ENCODE peak calls at places on chromosomes 3 and 15, in seven cellular contexts. A is tibial nerve, X is lower leg skin, K is colonic mucosa, T is fibroblast of pulmonary artery, B is AG09309, I is esophagus muscularis mucosa. Q is an unnamed sample.

GRCh38 chr15:60396100-60396499 is 1.7 kb downstream of the ANXA2 start:
- DNase-seq in I (no peak), K (no peak), A (no peak), T (no peak), X (no peak), B (no peak), Q (no peak)

GRCh38 chr3:135930243-135930642 is 35.3 kb upstream of the PPP2R3A start:
- DNase-seq in B (no peak), K (no peak), X (no peak), A (no peak), I (no peak), T (no peak), Q (no peak)

GRCh38 chr15:26050979-26051378 is 187.9 kb upstream of the ATP10A start:
- DNase-seq in I (no peak), A (no peak), X (no peak), B (no peak), K (no peak), T (no peak), Q (no peak)

GRCh38 chr3:17213102-17213501 is 328.3 kb downstream of the PLCL2 start:
- DNase-seq in T (peak; percentile 51), I (no peak), K (no peak), A (no peak), X (no peak), B (no peak), Q (no peak)

GRCh38 chr3:28347374-28348285 is 891 bp upstream of the ZCWPW2 start:
- DNase-seq in B (peak; percentile 79), X (peak; percentile 14), I (no peak), K (no peak), T (peak; percentile 89), A (peak; percentile 33), Q (no peak)

GRCh38 chr3:184806567-184807271 is 5.2 kb upstream of the VPS8 start:
- DNase-seq in A (no peak), X (no peak), I (no peak), K (no peak), B (no peak), T (no peak), Q (no peak)

GRCh38 chr3:87792532-87793321 is 266.1 kb downstream of the CGGBP1 start:
- DNase-seq in B (no peak), T (no peak), X (no peak), K (no peak), A (no peak), I (no peak), Q (no peak)

GRCh38 chr3:173894-174293 is 22.7 kb upstream of the CHL1 start:
- DNase-seq in B (no peak), K (no peak), T (no peak), A (no peak), I (no peak), X (no peak), Q (no peak)

GRCh38 chr3:41346698-41347097 is 147.4 kb downstream of the CTNNB1 start:
- DNase-seq in I (no peak), B (no peak), T (no peak), A (no peak), K (no peak), X (no peak), Q (no peak)

GRCh38 chr3:179149239-179149887 is 1.2 kb downstream of the PIK3CA start:
- DNase-seq in T (peak; percentile 26), B (no peak), X (peak; percentile 29), K (peak; percentile 32), A (peak; percentile 29), I (no peak), Q (no peak)

GRCh38 chr3:48464713-48465221 is 18.2 kb downstream of the ATRIP start:
- DNase-seq in A (no peak), T (no peak), B (no peak), X (no peak), I (no peak), K (no peak), Q (no peak)

GRCh38 chr15:46408312-46408711 is 773.5 kb downstream of the SQOR start:
- DNase-seq in A (no peak), T (no peak), I (no peak), X (no peak), K (no peak), B (no peak), Q (no peak)

GRCh38 chr3:10570196-10570946 is 65.0 kb upstream of the ATP2B2 start:
- DNase-seq in I (no peak), B (no peak), T (peak; percentile 7), X (no peak), A (no peak), K (no peak), Q (peak; percentile 31)

GRCh38 chr15:77516076-77516475 is 95.4 kb downstream of the HMG20A start:
- DNase-seq in I (no peak), K (no peak), A (no peak), X (no peak), T (no peak), B (no peak), Q (no peak)

GRCh38 chr3:90092994-90093393 is 985.6 kb downstream of the EPHA3 start:
- DNase-seq in T (peak; percentile 40), I (no peak), B (no peak), X (no peak), A (no peak), K (no peak), Q (no peak)

GRCh38 chr3:174153875-174154274 is 705.3 kb upstream of the NAALADL2 start:
- DNase-seq in X (no peak), T (no peak), B (peak; percentile 28), A (no peak), K (no peak), I (no peak), Q (no peak)

GRCh38 chr3:65732060-65732933 is 306.4 kb downstream of the MAGI1 start:
- DNase-seq in X (no peak), I (no peak), K (peak; percentile 30), A (peak; percentile 46), T (peak; percentile 73), B (peak; percentile 24), Q (no peak)

GRCh38 chr15:85380860-85381535 is 595 bp downstream of the AKAP13 start:
- DNase-seq in I (peak; percentile 79), K (peak; percentile 54), T (no peak), B (no peak), A (peak; percentile 22), X (peak; percentile 40), Q (no peak)

GRCh38 chr15:89137926-89138325 is 49.7 kb downstream of the ABHD2 start:
- DNase-seq in A (no peak), T (no peak), B (no peak), I (no peak), K (no peak), X (no peak), Q (no peak)

GRCh38 chr15:89138999-89139612 is 50.9 kb downstream of the ABHD2 start:
- DNase-seq in T (no peak), A (no peak), I (no peak), B (no peak), K (no peak), X (no peak), Q (no peak)

GRCh38 chr15:89140595-89140994 is 52.3 kb downstream of the ABHD2 start:
- DNase-seq in I (no peak), X (no peak), K (no peak), T (no peak), A (no peak), B (no peak), Q (no peak)

GRCh38 chr15:89141885-89142284 is 53.6 kb downstream of the ABHD2 start:
- DNase-seq in I (no peak), K (no peak), B (no peak), X (no peak), A (no peak), T (no peak), Q (no peak)

GRCh38 chr15:89139613-89140499 is 51.6 kb downstream of the ABHD2 start:
- DNase-seq in B (no peak), I (no peak), K (no peak), T (peak; percentile 35), A (peak; percentile 41), X (no peak), Q (no peak)
- TF ChIP-seq CTCF in B (no peak), I (no peak), K (no peak), T (peak; percentile 37), A (no peak), X (no peak), Q (no peak)

DNA sequence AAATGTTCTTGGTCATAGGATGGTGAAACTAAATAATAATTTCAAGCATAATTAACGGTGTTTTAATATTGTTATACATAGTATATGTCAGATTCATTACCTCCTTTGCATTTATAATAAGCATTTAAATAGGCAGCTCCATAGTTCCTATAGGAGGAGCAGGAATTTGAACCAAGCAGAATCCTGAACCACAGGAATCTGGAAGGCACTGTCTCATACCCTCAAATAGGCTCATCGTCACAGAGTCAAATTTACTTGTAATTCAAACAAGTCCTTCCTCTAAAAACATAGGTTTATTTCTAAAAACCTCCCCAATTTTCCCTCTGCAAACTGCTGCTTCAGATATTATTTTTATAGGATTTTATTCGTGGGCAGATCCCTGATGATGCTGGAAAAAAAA is 376.3 kb upstream of the ARHGEF26 start:
- DNase-seq in X (no peak), B (no peak), I (no peak), T (no peak), K (no peak), A (no peak), Q (no peak)
- TF ChIP-seq CTCF in X (no peak), B (no peak), I (no peak), T (no peak), K (no peak), A (no peak), Q (no peak)

DNA sequence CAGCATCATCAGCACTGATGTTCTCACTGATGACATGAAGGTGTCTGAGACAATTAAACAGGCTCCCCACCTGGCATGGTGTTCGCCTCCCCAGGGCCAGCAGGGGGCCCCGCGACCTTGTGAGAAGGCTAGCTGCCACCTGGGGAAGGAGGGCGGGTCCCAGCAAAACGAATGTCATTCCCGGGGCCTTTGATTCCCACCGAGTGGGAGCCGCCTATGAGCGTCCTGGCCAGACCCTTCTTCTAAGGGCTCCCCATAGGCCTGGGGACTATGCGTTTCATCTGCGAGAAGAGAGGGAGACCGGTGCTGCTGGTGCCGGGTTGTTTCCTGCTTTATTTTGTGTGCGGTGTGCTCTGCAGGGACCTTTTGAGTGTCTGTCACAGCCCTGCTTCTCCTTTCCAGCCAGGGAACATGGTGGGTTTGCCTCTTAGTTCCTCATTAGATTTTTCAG is 20.5 kb upstream of the MINDY4B start:
- DNase-seq in K (peak; percentile 48), T (peak; percentile 20), I (no peak), B (no peak), A (no peak), X (no peak), Q (no peak)
- TF ChIP-seq CTCF in K (peak; percentile 59), T (peak; percentile 53), I (no peak), B (peak; percentile 63), A (peak; percentile 35), X (no peak), Q (no peak)

DNA sequence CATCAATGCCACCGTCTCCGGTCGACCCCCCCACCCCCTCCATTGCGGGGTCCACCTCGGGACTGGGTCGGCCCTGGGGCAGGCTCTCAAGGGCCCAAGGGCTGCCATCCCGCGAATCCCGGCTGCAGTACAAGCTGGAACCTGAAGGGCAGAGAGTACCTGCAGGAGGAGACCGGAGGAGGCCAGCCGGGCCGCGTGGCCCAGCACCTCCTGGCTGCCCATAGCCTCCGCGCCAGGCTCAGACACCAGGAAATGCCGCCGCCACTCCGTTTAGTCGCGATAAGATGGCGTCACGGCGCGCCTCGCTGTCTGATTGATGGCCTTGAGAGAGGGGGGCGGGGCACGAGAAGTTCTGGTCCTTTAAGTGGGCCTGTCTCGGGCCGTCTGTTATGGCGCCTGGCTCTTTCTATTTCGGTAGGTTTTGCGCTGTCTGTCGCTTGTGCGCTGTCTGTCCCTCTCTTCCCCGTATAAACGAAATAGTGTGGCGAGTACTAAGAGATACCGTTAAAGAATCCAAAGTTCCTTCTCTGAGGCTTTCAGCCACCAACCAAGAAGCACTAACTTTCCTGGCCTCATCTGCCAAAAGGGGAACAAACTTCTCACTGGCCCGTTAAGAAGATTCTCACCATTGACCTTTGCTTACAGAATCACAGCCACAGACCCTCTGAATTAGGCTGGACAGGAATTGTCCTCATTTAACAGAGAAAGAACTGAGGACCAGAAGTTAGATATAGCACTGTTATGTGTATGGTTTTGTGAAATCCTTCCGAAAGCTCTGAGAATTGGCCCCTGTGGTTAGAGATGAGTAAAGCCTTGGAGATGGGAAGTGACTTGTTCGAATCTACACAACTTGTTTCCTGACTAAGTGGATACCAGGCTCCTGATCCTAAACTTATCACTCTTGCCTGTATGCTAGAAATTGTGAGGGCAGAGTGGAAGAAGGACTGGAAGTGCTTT is at the start of gene RFT1:
- DNase-seq in X (peak; percentile 98), I (peak; percentile 100), K (peak; percentile 99), B (peak; percentile 76), A (peak; percentile 100), T (peak; percentile 97), Q (peak; percentile 99)
- TF ChIP-seq CTCF in X (no peak), I (peak; percentile 44), K (no peak), B (peak; percentile 3), A (no peak), T (no peak), Q (no peak)

Q was measured in omental fat pad.